ENCODE peak calls at places on chromosomes 11 and 22, in seven cellular contexts. G is lower lobe of right lung, U is fibroblast of villous mesenchyme, I is mammary epithelial cell, P is GM10248, R is fibroblast of pulmonary artery, B is psoas muscle. X is an unnamed sample.

GRCh38 chr11:19577391-19577831 is 135.2 kb upstream of the NAV2 start:
- DNase-seq in G (no peak), U (no peak), I (no peak), P (no peak), R (peak; percentile 67), B (no peak), X (peak; percentile 68)

GRCh38 chr11:26493616-26494015 is 78.4 kb downstream of the MUC15 start:
- DNase-seq in G (no peak), U (no peak), I (no peak), P (no peak), R (no peak), B (no peak), X (no peak)

GRCh38 chr22:30949934-30950660 is 18.5 kb downstream of the MORC2 start:
- DNase-seq in G (no peak), U (no peak), I (peak; percentile 17), P (no peak), R (no peak), B (no peak), X (no peak)

GRCh38 chr11:119509969-119510401 is 87.0 kb upstream of the THY1 start:
- DNase-seq in G (no peak), U (peak; percentile 48), I (peak; percentile 94), P (peak; percentile 72), R (peak; percentile 83), B (no peak), X (peak; percentile 86)

GRCh38 chr11:17791144-17791543 is 56.6 kb downstream of the KCNC1 start:
- DNase-seq in G (no peak), U (no peak), I (no peak), P (no peak), R (no peak), B (no peak), X (peak; percentile 52)

GRCh38 chr11:69183613-69184012 is 27.9 kb downstream of the SMIM38 start:
- DNase-seq in G (no peak), U (no peak), I (no peak), P (peak; percentile 78), R (no peak), B (no peak), X (no peak)

GRCh38 chr11:13136272-13136596 is 127.1 kb downstream of the RASSF10 start:
- DNase-seq in G (no peak), U (no peak), I (no peak), P (no peak), R (no peak), B (no peak), X (no peak)

GRCh38 chr22:25407859-25408229 is 156.6 kb upstream of the GRK3 start:
- DNase-seq in G (no peak), U (no peak), I (no peak), P (no peak), R (no peak), B (no peak), X (no peak)

GRCh38 chr11:100706179-100706578 is 19.1 kb downstream of the ARHGAP42 start:
- DNase-seq in G (no peak), U (no peak), I (no peak), P (no peak), R (no peak), B (no peak), X (no peak)

GRCh38 chr11:70080763-70081162 is 2.6 kb downstream of the ANO1 start:
- DNase-seq in G (no peak), U (no peak), I (peak; percentile 99), P (no peak), R (no peak), B (peak; percentile 50), X (no peak)

GRCh38 chr11:122754553-122755322 is 83.6 kb upstream of the CRTAM start:
- DNase-seq in G (no peak), U (peak; percentile 49), I (no peak), P (peak; percentile 50), R (peak; percentile 35), B (no peak), X (peak; percentile 50)
- TF ChIP-seq CTCF in G (peak; percentile 39), U (peak; percentile 72), I (peak; percentile 5), P (peak; percentile 57), R (peak; percentile 48), B (peak; percentile 27), X (peak; percentile 73)

DNA sequence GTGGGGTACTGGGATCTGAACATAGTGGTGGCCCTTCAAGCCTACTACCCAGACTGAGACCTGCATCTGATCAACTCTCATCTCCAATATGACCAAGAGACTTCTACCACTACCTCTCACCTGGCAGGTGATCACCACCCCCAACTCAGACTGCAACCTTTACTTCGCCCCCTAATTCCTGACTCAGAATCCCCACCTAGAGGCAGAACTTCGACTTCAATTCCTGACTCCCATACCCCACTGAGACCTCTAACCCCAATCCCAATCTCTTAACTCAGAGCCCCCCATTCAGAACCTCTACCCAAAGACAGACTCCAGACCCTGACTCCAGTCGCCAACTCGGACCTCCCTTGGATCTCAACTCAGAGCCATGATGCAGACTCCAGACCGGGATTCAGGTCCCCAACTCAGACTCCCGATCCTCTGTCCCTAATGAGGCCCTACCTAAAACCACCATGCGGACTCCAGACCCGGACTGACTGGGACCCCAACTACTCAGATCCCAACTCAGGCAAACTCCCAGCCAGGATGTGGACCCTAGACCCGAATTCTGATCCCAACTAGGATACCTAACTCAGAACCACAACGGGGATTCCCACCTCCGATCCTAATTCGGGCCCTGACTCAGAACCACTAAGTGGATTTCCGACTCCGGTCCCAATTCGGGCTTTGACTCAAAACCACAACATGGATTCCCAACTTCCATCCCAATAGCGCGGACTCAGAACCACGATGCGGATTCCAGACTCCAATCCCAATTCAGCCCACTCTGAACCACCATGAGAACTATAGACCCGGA is 1.2 kb downstream of the KCNQ1OT1 start:
- DNase-seq in G (no peak), U (no peak), I (peak; percentile 4), P (no peak), R (no peak), B (peak; percentile 44), X (no peak)
- TF ChIP-seq CTCF in G (no peak), U (peak; percentile 5), I (no peak), P (no peak), R (no peak), B (no peak), X (peak; percentile 2)

DNA sequence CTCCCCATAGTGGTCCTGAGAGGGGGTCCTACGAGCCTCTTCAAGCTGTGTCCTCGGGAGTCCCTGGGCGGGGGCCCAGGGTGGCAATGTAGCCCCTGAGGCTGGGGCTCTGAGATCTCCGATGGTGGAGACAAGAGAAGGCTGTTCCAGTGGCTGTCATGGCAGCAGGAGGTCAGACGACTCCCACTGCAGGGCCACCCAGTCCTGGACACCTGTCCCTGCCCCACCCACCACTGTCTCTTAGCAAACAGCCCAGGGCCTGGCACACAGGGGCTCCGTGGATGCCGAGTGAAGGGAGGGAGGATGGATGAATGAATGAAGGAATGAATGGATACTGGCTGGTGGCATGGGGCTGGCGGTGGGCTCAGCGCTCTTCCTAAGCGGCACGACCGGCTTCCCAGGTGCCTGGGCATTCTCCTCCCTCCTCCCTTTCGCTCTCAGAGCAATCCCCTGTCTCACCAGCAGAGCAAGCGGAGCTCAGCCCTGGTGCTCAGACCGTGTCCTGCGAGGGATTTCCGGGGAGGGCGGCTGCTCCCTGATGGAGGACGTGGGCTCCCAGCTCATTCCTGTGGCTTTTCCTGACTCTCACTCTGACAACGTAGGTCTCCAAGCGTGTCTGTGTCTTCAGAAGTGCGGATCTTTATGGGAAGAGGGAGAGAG is 1272.7 kb downstream of the BRD1 start:
- DNase-seq in G (no peak), U (no peak), I (no peak), P (no peak), R (no peak), B (no peak), X (no peak)
- TF ChIP-seq CTCF in G (no peak), U (no peak), I (no peak), P (no peak), R (no peak), B (no peak), X (no peak)

GRCh38 chr11:104057908-104058307 is 21.5 kb downstream of the DDI1 start:
- DNase-seq in G (no peak), U (no peak), I (no peak), P (no peak), R (no peak), B (no peak), X (no peak)
- TF ChIP-seq CTCF in G (no peak), U (no peak), I (no peak), P (no peak), R (no peak), B (no peak), X (no peak)